ENCODE peak calls at places on chromosomes 5 and 9, in eight cellular contexts. One of them, this sample, is unnamed.

GRCh38 chr9:70602364-70603019 is 188.0 kb upstream of the KLF9 start:
- DNase-seq in stimulated activated CD8-positive, alpha-beta memory T cell treated with anti-CD3 and anti-CD28 coated beads, Interleukin-15, amount 100 ng/mL, for 1 hour: peak; percentile 4
- DNase-seq in germinal center: peak; percentile 27
- DNase-seq in T-cell: peak; percentile 41
- DNase-seq in fibroblast of mammary gland: peak; percentile 92
- DNase-seq in aorta: no peak
- DNase-seq in activated naive CD4-positive, alpha-beta T cell: no peak
- DNase-seq in mucosa of descending colon: no peak
- DNase-seq in this sample: peak; percentile 95

GRCh38 chr9:114626415-114627029 is 15.4 kb downstream of the TMEM268 start:
- DNase-seq in stimulated activated CD8-positive, alpha-beta memory T cell treated with anti-CD3 and anti-CD28 coated beads, Interleukin-15, amount 100 ng/mL, for 1 hour: no peak
- DNase-seq in germinal center: no peak
- DNase-seq in T-cell: no peak
- DNase-seq in fibroblast of mammary gland: no peak
- DNase-seq in aorta: no peak
- DNase-seq in activated naive CD4-positive, alpha-beta T cell: no peak
- DNase-seq in mucosa of descending colon: no peak
- DNase-seq in this sample: no peak

GRCh38 chr5:100306000-100306399 is 229.2 kb upstream of the FAM174A start:
- DNase-seq in stimulated activated CD8-positive, alpha-beta memory T cell treated with anti-CD3 and anti-CD28 coated beads, Interleukin-15, amount 100 ng/mL, for 1 hour: no peak
- DNase-seq in germinal center: no peak
- DNase-seq in T-cell: no peak
- DNase-seq in fibroblast of mammary gland: no peak
- DNase-seq in aorta: no peak
- DNase-seq in activated naive CD4-positive, alpha-beta T cell: no peak
- DNase-seq in mucosa of descending colon: no peak
- DNase-seq in this sample: no peak

GRCh38 chr5:133114933-133115310 is 63.1 kb downstream of the HSPA4 start:
- DNase-seq in stimulated activated CD8-positive, alpha-beta memory T cell treated with anti-CD3 and anti-CD28 coated beads, Interleukin-15, amount 100 ng/mL, for 1 hour: no peak
- DNase-seq in germinal center: no peak
- DNase-seq in T-cell: no peak
- DNase-seq in fibroblast of mammary gland: no peak
- DNase-seq in aorta: no peak
- DNase-seq in activated naive CD4-positive, alpha-beta T cell: no peak
- DNase-seq in mucosa of descending colon: no peak
- DNase-seq in this sample: no peak

GRCh38 chr5:97452646-97453045 is 269.6 kb upstream of the RIOK2 start:
- DNase-seq in stimulated activated CD8-positive, alpha-beta memory T cell treated with anti-CD3 and anti-CD28 coated beads, Interleukin-15, amount 100 ng/mL, for 1 hour: no peak
- DNase-seq in germinal center: no peak
- DNase-seq in T-cell: no peak
- DNase-seq in fibroblast of mammary gland: no peak
- DNase-seq in aorta: no peak
- DNase-seq in activated naive CD4-positive, alpha-beta T cell: no peak
- DNase-seq in mucosa of descending colon: no peak
- DNase-seq in this sample: no peak

GRCh38 chr5:151363673-151364072 is 16.3 kb upstream of the SLC36A2 start:
- DNase-seq in stimulated activated CD8-positive, alpha-beta memory T cell treated with anti-CD3 and anti-CD28 coated beads, Interleukin-15, amount 100 ng/mL, for 1 hour: no peak
- DNase-seq in germinal center: no peak
- DNase-seq in T-cell: no peak
- DNase-seq in fibroblast of mammary gland: no peak
- DNase-seq in aorta: no peak
- DNase-seq in activated naive CD4-positive, alpha-beta T cell: no peak
- DNase-seq in mucosa of descending colon: no peak
- DNase-seq in this sample: no peak

GRCh38 chr9:112120471-112120925 is 54.6 kb downstream of the SUSD1 start:
- DNase-seq in stimulated activated CD8-positive, alpha-beta memory T cell treated with anti-CD3 and anti-CD28 coated beads, Interleukin-15, amount 100 ng/mL, for 1 hour: no peak
- DNase-seq in germinal center: no peak
- DNase-seq in T-cell: no peak
- DNase-seq in fibroblast of mammary gland: no peak
- DNase-seq in aorta: no peak
- DNase-seq in activated naive CD4-positive, alpha-beta T cell: no peak
- DNase-seq in mucosa of descending colon: no peak
- DNase-seq in this sample: no peak

GRCh38 chr9:120877276-120878034 is 467 bp upstream of the PHF19 start:
- DNase-seq in stimulated activated CD8-positive, alpha-beta memory T cell treated with anti-CD3 and anti-CD28 coated beads, Interleukin-15, amount 100 ng/mL, for 1 hour: no peak
- DNase-seq in germinal center: peak; percentile 77
- DNase-seq in T-cell: peak; percentile 67
- DNase-seq in fibroblast of mammary gland: peak; percentile 50
- DNase-seq in aorta: peak; percentile 88
- DNase-seq in activated naive CD4-positive, alpha-beta T cell: peak; percentile 43
- DNase-seq in mucosa of descending colon: peak; percentile 82
- DNase-seq in this sample: peak; percentile 73

GRCh38 chr5:85000671-85001070 is 616.0 kb upstream of the EDIL3 start:
- DNase-seq in stimulated activated CD8-positive, alpha-beta memory T cell treated with anti-CD3 and anti-CD28 coated beads, Interleukin-15, amount 100 ng/mL, for 1 hour: no peak
- DNase-seq in germinal center: no peak
- DNase-seq in T-cell: no peak
- DNase-seq in fibroblast of mammary gland: peak; percentile 26
- DNase-seq in aorta: no peak
- DNase-seq in activated naive CD4-positive, alpha-beta T cell: no peak
- DNase-seq in mucosa of descending colon: no peak
- DNase-seq in this sample: no peak

GRCh38 chr9:137423810-137424291 is 658 bp downstream of the NOXA1 start:
- DNase-seq in stimulated activated CD8-positive, alpha-beta memory T cell treated with anti-CD3 and anti-CD28 coated beads, Interleukin-15, amount 100 ng/mL, for 1 hour: no peak
- DNase-seq in germinal center: no peak
- DNase-seq in T-cell: no peak
- DNase-seq in fibroblast of mammary gland: no peak
- DNase-seq in aorta: peak; percentile 82
- DNase-seq in activated naive CD4-positive, alpha-beta T cell: no peak
- DNase-seq in mucosa of descending colon: peak; percentile 84
- DNase-seq in this sample: no peak

GRCh38 chr5:100791376-100791775 is 111.7 kb downstream of the ST8SIA4 start:
- DNase-seq in stimulated activated CD8-positive, alpha-beta memory T cell treated with anti-CD3 and anti-CD28 coated beads, Interleukin-15, amount 100 ng/mL, for 1 hour: no peak
- DNase-seq in germinal center: no peak
- DNase-seq in T-cell: no peak
- DNase-seq in fibroblast of mammary gland: no peak
- DNase-seq in aorta: no peak
- DNase-seq in activated naive CD4-positive, alpha-beta T cell: no peak
- DNase-seq in mucosa of descending colon: no peak
- DNase-seq in this sample: no peak

GRCh38 chr5:135037519-135038201 is 3.6 kb upstream of the PITX1 start:
- DNase-seq in stimulated activated CD8-positive, alpha-beta memory T cell treated with anti-CD3 and anti-CD28 coated beads, Interleukin-15, amount 100 ng/mL, for 1 hour: no peak
- DNase-seq in germinal center: no peak
- DNase-seq in T-cell: no peak
- DNase-seq in fibroblast of mammary gland: no peak
- DNase-seq in aorta: peak; percentile 31
- DNase-seq in activated naive CD4-positive, alpha-beta T cell: no peak
- DNase-seq in mucosa of descending colon: no peak
- DNase-seq in this sample: no peak

GRCh38 chr9:124284237-124284831 is 26.6 kb downstream of the NEK6 start:
- DNase-seq in stimulated activated CD8-positive, alpha-beta memory T cell treated with anti-CD3 and anti-CD28 coated beads, Interleukin-15, amount 100 ng/mL, for 1 hour: no peak
- DNase-seq in germinal center: no peak
- DNase-seq in T-cell: no peak
- DNase-seq in fibroblast of mammary gland: peak; percentile 43
- DNase-seq in aorta: no peak
- DNase-seq in activated naive CD4-positive, alpha-beta T cell: no peak
- DNase-seq in mucosa of descending colon: no peak
- DNase-seq in this sample: peak; percentile 82

GRCh38 chr9:6925841-6926240 is 168.1 kb downstream of the KDM4C start:
- DNase-seq in stimulated activated CD8-positive, alpha-beta memory T cell treated with anti-CD3 and anti-CD28 coated beads, Interleukin-15, amount 100 ng/mL, for 1 hour: no peak
- DNase-seq in germinal center: no peak
- DNase-seq in T-cell: no peak
- DNase-seq in fibroblast of mammary gland: no peak
- DNase-seq in aorta: no peak
- DNase-seq in activated naive CD4-positive, alpha-beta T cell: no peak
- DNase-seq in mucosa of descending colon: no peak
- DNase-seq in this sample: peak; percentile 90

GRCh38 chr5:72597456-72597948 is 90.3 kb upstream of the ZNF366 start:
- DNase-seq in stimulated activated CD8-positive, alpha-beta memory T cell treated with anti-CD3 and anti-CD28 coated beads, Interleukin-15, amount 100 ng/mL, for 1 hour: no peak
- DNase-seq in germinal center: no peak
- DNase-seq in T-cell: no peak
- DNase-seq in fibroblast of mammary gland: peak; percentile 85
- DNase-seq in aorta: no peak
- DNase-seq in activated naive CD4-positive, alpha-beta T cell: no peak
- DNase-seq in mucosa of descending colon: no peak
- DNase-seq in this sample: peak; percentile 94

GRCh38 chr9:22008662-22009562 is at the start of gene CDKN2B:
- DNase-seq in stimulated activated CD8-positive, alpha-beta memory T cell treated with anti-CD3 and anti-CD28 coated beads, Interleukin-15, amount 100 ng/mL, for 1 hour: no peak
- DNase-seq in germinal center: peak; percentile 94
- DNase-seq in T-cell: peak; percentile 47
- DNase-seq in fibroblast of mammary gland: peak; percentile 94
- DNase-seq in aorta: peak; percentile 99
- DNase-seq in activated naive CD4-positive, alpha-beta T cell: no peak
- DNase-seq in mucosa of descending colon: peak; percentile 96
- DNase-seq in this sample: peak; percentile 97

GRCh38 chr9:127549218-127549617 is 62.9 kb upstream of the STXBP1 start:
- DNase-seq in stimulated activated CD8-positive, alpha-beta memory T cell treated with anti-CD3 and anti-CD28 coated beads, Interleukin-15, amount 100 ng/mL, for 1 hour: no peak
- DNase-seq in germinal center: no peak
- DNase-seq in T-cell: no peak
- DNase-seq in fibroblast of mammary gland: no peak
- DNase-seq in aorta: no peak
- DNase-seq in activated naive CD4-positive, alpha-beta T cell: no peak
- DNase-seq in mucosa of descending colon: no peak
- DNase-seq in this sample: no peak

GRCh38 chr9:75265525-75265972 is 177.2 kb downstream of the OSTF1 start:
- DNase-seq in stimulated activated CD8-positive, alpha-beta memory T cell treated with anti-CD3 and anti-CD28 coated beads, Interleukin-15, amount 100 ng/mL, for 1 hour: peak; percentile 12
- DNase-seq in germinal center: peak; percentile 30
- DNase-seq in T-cell: peak; percentile 44
- DNase-seq in fibroblast of mammary gland: peak; percentile 48
- DNase-seq in aorta: no peak
- DNase-seq in activated naive CD4-positive, alpha-beta T cell: peak; percentile 11
- DNase-seq in mucosa of descending colon: no peak
- DNase-seq in this sample: peak; percentile 42

GRCh38 chr9:792331-793260 is 48.9 kb upstream of the DMRT1 start:
- DNase-seq in stimulated activated CD8-positive, alpha-beta memory T cell treated with anti-CD3 and anti-CD28 coated beads, Interleukin-15, amount 100 ng/mL, for 1 hour: no peak
- DNase-seq in germinal center: no peak
- DNase-seq in T-cell: no peak
- DNase-seq in fibroblast of mammary gland: peak; percentile 28
- DNase-seq in aorta: no peak
- DNase-seq in activated naive CD4-positive, alpha-beta T cell: no peak
- DNase-seq in mucosa of descending colon: no peak
- DNase-seq in this sample: peak; percentile 42

GRCh38 chr5:164306662-164307061 is 801.2 kb downstream of the MAT2B start:
- DNase-seq in stimulated activated CD8-positive, alpha-beta memory T cell treated with anti-CD3 and anti-CD28 coated beads, Interleukin-15, amount 100 ng/mL, for 1 hour: no peak
- DNase-seq in germinal center: no peak
- DNase-seq in T-cell: no peak
- DNase-seq in fibroblast of mammary gland: no peak
- DNase-seq in aorta: no peak
- DNase-seq in activated naive CD4-positive, alpha-beta T cell: no peak
- DNase-seq in mucosa of descending colon: no peak
- DNase-seq in this sample: no peak

GRCh38 chr9:127166651-127167524 is 44.5 kb upstream of the ANGPTL2 start:
- DNase-seq in stimulated activated CD8-positive, alpha-beta memory T cell treated with anti-CD3 and anti-CD28 coated beads, Interleukin-15, amount 100 ng/mL, for 1 hour: no peak
- DNase-seq in germinal center: peak; percentile 87
- DNase-seq in T-cell: no peak
- DNase-seq in fibroblast of mammary gland: peak; percentile 86
- DNase-seq in aorta: peak; percentile 68
- DNase-seq in activated naive CD4-positive, alpha-beta T cell: no peak
- DNase-seq in mucosa of descending colon: no peak
- DNase-seq in this sample: no peak

GRCh38 chr5:147754372-147755122 is 28.0 kb downstream of the JAKMIP2 start:
- DNase-seq in stimulated activated CD8-positive, alpha-beta memory T cell treated with anti-CD3 and anti-CD28 coated beads, Interleukin-15, amount 100 ng/mL, for 1 hour: no peak
- DNase-seq in germinal center: no peak
- DNase-seq in T-cell: no peak
- DNase-seq in fibroblast of mammary gland: no peak
- DNase-seq in aorta: no peak
- DNase-seq in activated naive CD4-positive, alpha-beta T cell: no peak
- DNase-seq in mucosa of descending colon: no peak
- DNase-seq in this sample: no peak

GRCh38 chr9:4435197-4435596 is 55.1 kb upstream of the SLC1A1 start:
- DNase-seq in stimulated activated CD8-positive, alpha-beta memory T cell treated with anti-CD3 and anti-CD28 coated beads, Interleukin-15, amount 100 ng/mL, for 1 hour: no peak
- DNase-seq in germinal center: no peak
- DNase-seq in T-cell: no peak
- DNase-seq in fibroblast of mammary gland: peak; percentile 81
- DNase-seq in aorta: no peak
- DNase-seq in activated naive CD4-positive, alpha-beta T cell: no peak
- DNase-seq in mucosa of descending colon: no peak
- DNase-seq in this sample: peak; percentile 82

GRCh38 chr9:19409406-19410194 is 791 bp downstream of the ACER2 start:
- DNase-seq in stimulated activated CD8-positive, alpha-beta memory T cell treated with anti-CD3 and anti-CD28 coated beads, Interleukin-15, amount 100 ng/mL, for 1 hour: no peak
- DNase-seq in germinal center: peak; percentile 29
- DNase-seq in T-cell: no peak
- DNase-seq in fibroblast of mammary gland: peak; percentile 8
- DNase-seq in aorta: peak; percentile 83
- DNase-seq in activated naive CD4-positive, alpha-beta T cell: no peak
- DNase-seq in mucosa of descending colon: peak; percentile 63
- DNase-seq in this sample: peak; percentile 65

GRCh38 chr5:141373673-141374317 is at the start of gene PCDHGA6:
- DNase-seq in stimulated activated CD8-positive, alpha-beta memory T cell treated with anti-CD3 and anti-CD28 coated beads, Interleukin-15, amount 100 ng/mL, for 1 hour: no peak
- DNase-seq in germinal center: no peak
- DNase-seq in T-cell: no peak
- DNase-seq in fibroblast of mammary gland: peak; percentile 50
- DNase-seq in aorta: peak; percentile 66
- DNase-seq in activated naive CD4-positive, alpha-beta T cell: no peak
- DNase-seq in mucosa of descending colon: no peak
- DNase-seq in this sample: peak; percentile 43

GRCh38 chr9:87829756-87830155 is 52.9 kb upstream of the SPATA31E1 start:
- DNase-seq in stimulated activated CD8-positive, alpha-beta memory T cell treated with anti-CD3 and anti-CD28 coated beads, Interleukin-15, amount 100 ng/mL, for 1 hour: no peak
- DNase-seq in germinal center: no peak
- DNase-seq in T-cell: no peak
- DNase-seq in fibroblast of mammary gland: no peak
- DNase-seq in aorta: no peak
- DNase-seq in activated naive CD4-positive, alpha-beta T cell: no peak
- DNase-seq in mucosa of descending colon: no peak
- DNase-seq in this sample: no peak

GRCh38 chr9:108225371-108225905 is 630.3 kb downstream of the ACTL7B start:
- DNase-seq in stimulated activated CD8-positive, alpha-beta memory T cell treated with anti-CD3 and anti-CD28 coated beads, Interleukin-15, amount 100 ng/mL, for 1 hour: no peak
- DNase-seq in germinal center: no peak
- DNase-seq in T-cell: no peak
- DNase-seq in fibroblast of mammary gland: no peak
- DNase-seq in aorta: no peak
- DNase-seq in activated naive CD4-positive, alpha-beta T cell: no peak
- DNase-seq in mucosa of descending colon: no peak
- DNase-seq in this sample: peak; percentile 51

GRCh38 chr5:133367413-133367812 is 244.9 kb downstream of the FSTL4 start:
- DNase-seq in stimulated activated CD8-positive, alpha-beta memory T cell treated with anti-CD3 and anti-CD28 coated beads, Interleukin-15, amount 100 ng/mL, for 1 hour: no peak
- DNase-seq in germinal center: no peak
- DNase-seq in T-cell: no peak
- DNase-seq in fibroblast of mammary gland: no peak
- DNase-seq in aorta: no peak
- DNase-seq in activated naive CD4-positive, alpha-beta T cell: no peak
- DNase-seq in mucosa of descending colon: no peak
- DNase-seq in this sample: no peak

GRCh38 chr5:932151-932627 is 39.5 kb downstream of the TRIP13 start:
- DNase-seq in stimulated activated CD8-positive, alpha-beta memory T cell treated with anti-CD3 and anti-CD28 coated beads, Interleukin-15, amount 100 ng/mL, for 1 hour: no peak
- DNase-seq in germinal center: no peak
- DNase-seq in T-cell: no peak
- DNase-seq in fibroblast of mammary gland: no peak
- DNase-seq in aorta: peak; percentile 72
- DNase-seq in activated naive CD4-positive, alpha-beta T cell: no peak
- DNase-seq in mucosa of descending colon: no peak
- DNase-seq in this sample: no peak

GRCh38 chr5:96880402-96881164 is 4.3 kb downstream of the ERAP2 start:
- DNase-seq in stimulated activated CD8-positive, alpha-beta memory T cell treated with anti-CD3 and anti-CD28 coated beads, Interleukin-15, amount 100 ng/mL, for 1 hour: no peak
- DNase-seq in germinal center: no peak
- DNase-seq in T-cell: no peak
- DNase-seq in fibroblast of mammary gland: peak; percentile 84
- DNase-seq in aorta: no peak
- DNase-seq in activated naive CD4-positive, alpha-beta T cell: no peak
- DNase-seq in mucosa of descending colon: no peak
- DNase-seq in this sample: peak; percentile 25

GRCh38 chr9:69425402-69425801 is 100.4 kb downstream of the ENTREP1 start:
- DNase-seq in stimulated activated CD8-positive, alpha-beta memory T cell treated with anti-CD3 and anti-CD28 coated beads, Interleukin-15, amount 100 ng/mL, for 1 hour: no peak
- DNase-seq in germinal center: no peak
- DNase-seq in T-cell: no peak
- DNase-seq in fibroblast of mammary gland: no peak
- DNase-seq in aorta: no peak
- DNase-seq in activated naive CD4-positive, alpha-beta T cell: no peak
- DNase-seq in mucosa of descending colon: no peak
- DNase-seq in this sample: no peak

GRCh38 chr5:142839711-142840441 is 69.7 kb downstream of the ARHGAP26 start:
- DNase-seq in stimulated activated CD8-positive, alpha-beta memory T cell treated with anti-CD3 and anti-CD28 coated beads, Interleukin-15, amount 100 ng/mL, for 1 hour: no peak
- DNase-seq in germinal center: no peak
- DNase-seq in T-cell: no peak
- DNase-seq in fibroblast of mammary gland: peak; percentile 91
- DNase-seq in aorta: peak; percentile 81
- DNase-seq in activated naive CD4-positive, alpha-beta T cell: no peak
- DNase-seq in mucosa of descending colon: no peak
- DNase-seq in this sample: peak; percentile 86

GRCh38 chr5:85646036-85646435 is 971.7 kb upstream of the COX7C start:
- DNase-seq in stimulated activated CD8-positive, alpha-beta memory T cell treated with anti-CD3 and anti-CD28 coated beads, Interleukin-15, amount 100 ng/mL, for 1 hour: no peak
- DNase-seq in germinal center: no peak
- DNase-seq in T-cell: no peak
- DNase-seq in fibroblast of mammary gland: no peak
- DNase-seq in aorta: no peak
- DNase-seq in activated naive CD4-positive, alpha-beta T cell: no peak
- DNase-seq in mucosa of descending colon: no peak
- DNase-seq in this sample: no peak

GRCh38 chr9:79346350-79347020 is 225.3 kb upstream of the TLE4 start:
- DNase-seq in stimulated activated CD8-positive, alpha-beta memory T cell treated with anti-CD3 and anti-CD28 coated beads, Interleukin-15, amount 100 ng/mL, for 1 hour: no peak
- DNase-seq in germinal center: no peak
- DNase-seq in T-cell: no peak
- DNase-seq in fibroblast of mammary gland: no peak
- DNase-seq in aorta: no peak
- DNase-seq in activated naive CD4-positive, alpha-beta T cell: no peak
- DNase-seq in mucosa of descending colon: no peak
- DNase-seq in this sample: no peak